ENCODE peak calls at places on chromosomes 3 and 15, in six cellular contexts. N, M, B, W, V and I are unnamed samples.

GRCh38 chr3:172139528-172140276 is 100.3 kb downstream of the FNDC3B start:
- DNase-seq in N (no peak), M (no peak), B (no peak), W (no peak), V (no peak), I (no peak)

GRCh38 chr3:24678441-24678865 is 183.8 kb upstream of the THRB start:
- DNase-seq in N (peak), M (peak), B (no peak), W (no peak), V (no peak), I (no peak)

GRCh38 chr3:76369170-76369569 is 583.8 kb upstream of the ZNF717 start:
- DNase-seq in N (no peak), M (no peak), B (no peak), W (no peak), V (no peak), I (no peak)

GRCh38 chr3:14506626-14507344 is 33.4 kb downstream of the GRIP2 start:
- DNase-seq in N (no peak), M (no peak), B (no peak), W (no peak), V (no peak), I (no peak)

GRCh38 chr15:68271854-68272471 is 5.6 kb upstream of the FEM1B start:
- DNase-seq in N (no peak), M (peak), B (peak), W (no peak), V (no peak), I (no peak)

GRCh38 chr3:116322761-116323160 is 122.5 kb downstream of the LSAMP start:
- DNase-seq in N (no peak), M (no peak), B (no peak), W (no peak), V (no peak), I (no peak)

GRCh38 chr3:129554356-129555120 is 11.6 kb downstream of the H1-8 start:
- DNase-seq in N (no peak), M (no peak), B (no peak), W (no peak), V (no peak), I (peak)

GRCh38 chr3:143998266-143998665 is 26.6 kb downstream of the DIPK2A start:
- DNase-seq in N (no peak), M (peak), B (no peak), W (no peak), V (no peak), I (no peak)

GRCh38 chr3:186583820-186584219 is 13.3 kb downstream of the DNAJB11 start:
- DNase-seq in N (no peak), M (peak), B (no peak), W (no peak), V (no peak), I (no peak)

GRCh38 chr3:16182183-16182582 is 7.7 kb downstream of the GALNT15 start:
- DNase-seq in N (no peak), M (peak), B (no peak), W (no peak), V (no peak), I (no peak)

GRCh38 chr15:30882861-30883433 is 20.8 kb upstream of the FAN1 start:
- DNase-seq in N (no peak), M (peak), B (no peak), W (no peak), V (no peak), I (no peak)

GRCh38 chr15:70486451-70487379 is 276.6 kb downstream of the UACA start:
- DNase-seq in N (peak), M (peak), B (no peak), W (no peak), V (no peak), I (peak)

GRCh38 chr3:145017959-145018358 is 1046.3 kb downstream of the DIPK2A start:
- DNase-seq in N (peak), M (peak), B (no peak), W (no peak), V (no peak), I (no peak)

GRCh38 chr3:13544951-13545651 is 3.8 kb upstream of the FBLN2 start:
- DNase-seq in N (no peak), M (no peak), B (no peak), W (no peak), V (no peak), I (peak)

GRCh38 chr3:171806200-171807128 is 3.8 kb downstream of the PLD1 start:
- DNase-seq in N (peak), M (peak), B (no peak), W (no peak), V (no peak), I (no peak)

GRCh38 chr15:99279783-99280307 is 28.6 kb downstream of the LRRC28 start:
- DNase-seq in N (no peak), M (no peak), B (no peak), W (no peak), V (no peak), I (no peak)

GRCh38 chr15:38530113-38530512 is 34.5 kb downstream of the RASGRP1 start:
- DNase-seq in N (no peak), M (peak), B (no peak), W (no peak), V (no peak), I (no peak)

GRCh38 chr15:42058791-42059190 is 35.6 kb downstream of the PLA2G4D start:
- DNase-seq in N (no peak), M (no peak), B (no peak), W (no peak), V (no peak), I (no peak)

GRCh38 chr15:65962187-65962586 is 92.9 kb downstream of the RAB11A start:
- DNase-seq in N (no peak), M (no peak), B (no peak), W (no peak), V (no peak), I (no peak)

GRCh38 chr3:9388562-9389272 is 8.7 kb upstream of the SETD5 start:
- DNase-seq in N (no peak), M (no peak), B (no peak), W (no peak), V (no peak), I (no peak)

GRCh38 chr3:159830523-159831151 is 158.0 kb upstream of the IL12A start:
- DNase-seq in N (no peak), M (peak), B (no peak), W (no peak), V (no peak), I (no peak)
- TF ChIP-seq CTCF in N (no peak), M (no peak), B (no peak), W (no peak), V (no peak), I (no peak)

GRCh38 chr3:132568427-132568826 is 28.6 kb upstream of the ACKR4 start:
- DNase-seq in N (no peak), M (no peak), B (no peak), W (no peak), V (no peak), I (no peak)
- H3K4me3 ChIP-seq in N (no peak), M (no peak), B (no peak), W (no peak), V (no peak), I (no peak)

GRCh38 chr3:197331131-197331530 is 32.7 kb upstream of the DLG1 start:
- DNase-seq in N (no peak), M (peak), B (no peak), W (peak), V (no peak), I (no peak)
- TF ChIP-seq CTCF in N (peak), M (peak), B (no peak), W (no peak), V (no peak), I (no peak)

GRCh38 chr15:90916461-90916860 is 13.4 kb downstream of the MAN2A2 start:
- DNase-seq in N (no peak), M (no peak), B (no peak), W (no peak), V (no peak), I (no peak)

GRCh38 chr15:90917569-90917968 is 14.5 kb downstream of the MAN2A2 start:
- DNase-seq in N (no peak), M (no peak), B (no peak), W (no peak), V (no peak), I (peak)

GRCh38 chr15:90915216-90915807 is 12.2 kb downstream of the MAN2A2 start:
- DNase-seq in N (no peak), M (no peak), B (no peak), W (no peak), V (no peak), I (no peak)

GRCh38 chr15:90914240-90915080 is 11.4 kb downstream of the MAN2A2 start:
- DNase-seq in N (no peak), M (no peak), B (no peak), W (no peak), V (no peak), I (peak)

DNA sequence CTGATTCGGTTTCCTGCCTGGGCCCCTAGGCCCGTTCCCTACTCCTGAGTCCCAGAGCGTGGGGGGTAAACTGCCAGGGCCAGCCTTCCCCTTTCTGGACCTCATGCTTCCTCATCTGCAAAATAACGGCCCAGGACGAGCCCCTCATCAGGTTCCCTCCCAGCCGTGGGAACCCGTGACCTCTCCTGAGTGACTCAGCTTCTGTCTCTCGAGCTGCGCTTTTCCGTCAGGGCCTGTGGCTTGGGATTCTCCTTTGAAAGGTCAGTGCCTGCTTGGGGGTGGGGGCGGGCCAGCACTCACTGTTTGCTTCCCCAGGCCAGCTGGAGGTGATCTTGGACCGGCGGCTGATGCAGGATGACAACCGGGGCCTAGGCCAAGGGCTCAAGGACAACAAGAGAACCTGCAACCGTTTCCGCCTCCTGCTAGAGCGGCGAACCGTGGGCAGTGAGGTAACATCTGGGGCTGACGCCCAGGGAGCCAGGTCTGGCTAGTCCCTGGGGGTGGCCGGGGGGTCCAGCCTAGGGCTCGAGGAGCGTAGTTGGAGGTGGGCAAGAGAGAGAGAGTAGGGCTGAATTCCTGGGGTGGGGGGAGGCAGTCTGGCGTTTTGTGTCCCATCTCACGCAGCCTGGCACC is 12.8 kb downstream of the MAN2A2 start:
- DNase-seq in N (no peak), M (no peak), B (no peak), W (no peak), V (peak), I (peak)
- H3K4me3 ChIP-seq in N (no peak), M (no peak), B (no peak), W (no peak), V (no peak), I (peak)

GRCh38 chr15:62880278-62880677 is 162.3 kb upstream of the TPM1 start:
- DNase-seq in N (peak), M (peak), B (no peak), W (no peak), V (no peak), I (no peak)

GRCh38 chr15:62887113-62887570 is 155.4 kb upstream of the TPM1 start:
- DNase-seq in N (no peak), M (peak), B (no peak), W (no peak), V (no peak), I (no peak)

GRCh38 chr15:62886431-62887071 is 156.0 kb upstream of the TPM1 start:
- DNase-seq in N (no peak), M (peak), B (no peak), W (no peak), V (no peak), I (no peak)

GRCh38 chr15:62881056-62881455 is 161.5 kb upstream of the TPM1 start:
- DNase-seq in N (no peak), M (no peak), B (no peak), W (no peak), V (no peak), I (no peak)

GRCh38 chr15:62883938-62884479 is 158.5 kb upstream of the TPM1 start:
- DNase-seq in N (peak), M (peak), B (no peak), W (no peak), V (no peak), I (no peak)
- TF ChIP-seq CTCF in N (no peak), M (no peak), B (no peak), W (no peak), V (no peak), I (no peak)